ENCODE peak calls at places on chromosomes 5 and 9, in five cellular contexts. E, V, G, D and B are unnamed samples.

GRCh38 chr9:121767176-121767769 is 115.8 kb downstream of the DAB2IP start:
- DNase-seq in E (no peak), V (no peak), G (no peak), D (no peak), B (no peak)

GRCh38 chr9:70578720-70579119 is 164.3 kb upstream of the KLF9 start:
- DNase-seq in E (no peak), V (no peak), G (no peak), D (no peak), B (no peak)

GRCh38 chr5:116769470-116769869 is 194.8 kb upstream of the SEMA6A start:
- DNase-seq in E (no peak), V (no peak), G (no peak), D (no peak), B (no peak)

GRCh38 chr9:127972316-127972871 is 8.4 kb downstream of the EEIG1 start:
- DNase-seq in E (no peak), V (peak; percentile 69), G (no peak), D (no peak), B (no peak)

GRCh38 chr5:10288600-10289213 is 19.0 kb downstream of the CMBL start:
- DNase-seq in E (no peak), V (peak; percentile 74), G (no peak), D (peak; percentile 26), B (peak; percentile 16)

GRCh38 chr5:102999191-102999590 is 120.7 kb downstream of the GIN1 start:
- DNase-seq in E (no peak), V (no peak), G (no peak), D (no peak), B (no peak)

GRCh38 chr9:115292584-115293271 is 174.8 kb upstream of the TNC start:
- DNase-seq in E (no peak), V (no peak), G (no peak), D (no peak), B (no peak)

GRCh38 chr9:89781838-89782237 is 177.0 kb downstream of the GADD45G start:
- DNase-seq in E (no peak), V (no peak), G (peak; percentile 51), D (no peak), B (no peak)

GRCh38 chr5:139650031-139650688 is 2.0 kb downstream of the CXXC5 start:
- DNase-seq in E (no peak), V (peak; percentile 53), G (no peak), D (no peak), B (no peak)

GRCh38 chr5:154276932-154277331 is 86.4 kb downstream of the GALNT10 start:
- DNase-seq in E (peak; percentile 95), V (peak; percentile 65), G (peak; percentile 82), D (peak; percentile 61), B (no peak)

GRCh38 chr9:135300346-135301141 is 179.0 kb upstream of the PPP1R26 start:
- DNase-seq in E (no peak), V (no peak), G (no peak), D (no peak), B (no peak)

GRCh38 chr9:131744715-131745201 is 4.9 kb upstream of the RAPGEF1 start:
- DNase-seq in E (no peak), V (no peak), G (no peak), D (no peak), B (no peak)

GRCh38 chr9:81759680-81760215 is 70.4 kb upstream of the TLE1 start:
- DNase-seq in E (peak; percentile 90), V (no peak), G (no peak), D (no peak), B (no peak)

GRCh38 chr5:58366461-58366860 is 93.4 kb downstream of the PLK2 start:
- DNase-seq in E (peak; percentile 1), V (no peak), G (no peak), D (no peak), B (no peak)

GRCh38 chr5:98763001-98763630 is 10.3 kb upstream of the RGMB start:
- DNase-seq in E (peak; percentile 47), V (no peak), G (no peak), D (no peak), B (no peak)

GRCh38 chr9:132864277-132864676 is 13.8 kb downstream of the AK8 start:
- DNase-seq in E (no peak), V (no peak), G (no peak), D (no peak), B (no peak)

GRCh38 chr5:160188151-160188967 is 40.9 kb upstream of the FABP6 start:
- DNase-seq in E (peak; percentile 88), V (peak; percentile 75), G (peak; percentile 29), D (peak; percentile 24), B (no peak)

GRCh38 chr9:69307446-69308216 is 17.4 kb upstream of the ENTREP1 start:
- DNase-seq in E (no peak), V (no peak), G (no peak), D (no peak), B (no peak)

GRCh38 chr9:134326754-134327526 is 685 bp downstream of the RXRA start:
- DNase-seq in E (peak; percentile 34), V (peak; percentile 45), G (no peak), D (no peak), B (no peak)

GRCh38 chr5:55031492-55031891 is 7.4 kb downstream of the GZMK start:
- DNase-seq in E (no peak), V (no peak), G (no peak), D (no peak), B (no peak)

GRCh38 chr9:127182901-127183746 is 60.7 kb upstream of the ANGPTL2 start:
- DNase-seq in E (peak; percentile 33), V (no peak), G (no peak), D (no peak), B (no peak)

GRCh38 chr9:7284117-7284516 is 515.5 kb downstream of the DMAC1 start:
- DNase-seq in E (no peak), V (no peak), G (no peak), D (no peak), B (no peak)

GRCh38 chr5:153551537-153552079 is 61.1 kb downstream of the GRIA1 start:
- DNase-seq in E (peak; percentile 90), V (no peak), G (no peak), D (peak; percentile 22), B (no peak)

GRCh38 chr5:132641241-132641723 is 16.7 kb upstream of the IL13 start:
- DNase-seq in E (no peak), V (no peak), G (no peak), D (no peak), B (no peak)

GRCh38 chr5:96316487-96316886 is 116.6 kb downstream of the PCSK1 start:
- DNase-seq in E (no peak), V (no peak), G (no peak), D (no peak), B (no peak)

DNA sequence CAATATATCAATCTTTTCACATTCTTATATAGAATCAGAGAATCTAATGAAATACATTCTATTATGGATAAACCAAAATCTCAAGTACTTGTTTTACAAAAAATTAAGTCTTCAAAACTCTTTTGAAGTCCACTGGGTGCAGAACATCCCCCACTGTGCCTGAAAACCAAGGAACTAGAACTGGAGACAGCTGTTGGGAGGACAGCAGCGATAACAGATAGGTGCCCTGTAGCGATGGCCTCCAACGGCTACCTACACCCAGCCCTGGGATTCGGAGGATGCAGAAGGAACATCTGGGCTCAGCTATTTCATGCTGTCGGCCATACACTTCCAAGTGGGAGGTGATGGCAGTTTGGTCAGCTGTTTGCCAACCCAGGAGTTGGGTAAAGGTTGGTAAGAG is 129.3 kb upstream of the LHFPL2 start:
- DNase-seq in E (no peak), V (no peak), G (no peak), D (no peak), B (no peak)
- H3K4me1 ChIP-seq in E (peaks cover 13% of the 10 kb centered on the region), V (no peaks in the 10 kb centered on the region), G (no peaks in the 10 kb centered on the region), D (no peaks in the 10 kb centered on the region), B (no peaks in the 10 kb centered on the region)

GRCh38 chr5:14133394-14133793 is 9.7 kb upstream of the TRIO start:
- DNase-seq in E (no peak), V (no peak), G (no peak), D (no peak), B (no peak)
- H3K4me1 ChIP-seq in E (no peaks in the 10 kb centered on the region), V (peaks cover 34% of the 10 kb centered on the region), G (no peaks in the 10 kb centered on the region), D (no peaks in the 10 kb centered on the region), B (no peaks in the 10 kb centered on the region)

DNA sequence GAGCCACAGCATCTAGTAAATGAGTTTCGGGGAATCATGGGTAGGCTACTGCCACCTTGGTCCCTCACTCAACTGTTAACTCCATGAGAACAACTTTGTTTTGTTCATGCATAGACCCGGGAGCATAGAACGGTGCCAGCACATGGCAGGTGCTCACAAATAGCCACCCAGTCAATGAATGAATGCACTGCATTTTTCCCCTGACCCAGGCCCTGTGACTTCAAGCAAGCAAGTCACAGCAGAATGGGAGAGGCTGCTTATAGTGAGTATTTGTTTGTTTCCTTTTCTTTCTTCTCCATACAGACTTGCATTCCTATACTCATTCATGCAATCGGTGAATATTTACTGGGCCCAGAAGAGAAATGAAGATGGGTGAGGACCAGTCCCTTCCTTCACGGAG is 62.0 kb downstream of the SHB start:
- DNase-seq in E (no peak), V (no peak), G (no peak), D (no peak), B (no peak)
- H3K4me1 ChIP-seq in E (peaks cover 29% of the 10 kb centered on the region), V (peaks cover 72% of the 10 kb centered on the region), G (peaks cover 29% of the 10 kb centered on the region), D (peaks cover 37% of the 10 kb centered on the region), B (no peaks in the 10 kb centered on the region)

DNA sequence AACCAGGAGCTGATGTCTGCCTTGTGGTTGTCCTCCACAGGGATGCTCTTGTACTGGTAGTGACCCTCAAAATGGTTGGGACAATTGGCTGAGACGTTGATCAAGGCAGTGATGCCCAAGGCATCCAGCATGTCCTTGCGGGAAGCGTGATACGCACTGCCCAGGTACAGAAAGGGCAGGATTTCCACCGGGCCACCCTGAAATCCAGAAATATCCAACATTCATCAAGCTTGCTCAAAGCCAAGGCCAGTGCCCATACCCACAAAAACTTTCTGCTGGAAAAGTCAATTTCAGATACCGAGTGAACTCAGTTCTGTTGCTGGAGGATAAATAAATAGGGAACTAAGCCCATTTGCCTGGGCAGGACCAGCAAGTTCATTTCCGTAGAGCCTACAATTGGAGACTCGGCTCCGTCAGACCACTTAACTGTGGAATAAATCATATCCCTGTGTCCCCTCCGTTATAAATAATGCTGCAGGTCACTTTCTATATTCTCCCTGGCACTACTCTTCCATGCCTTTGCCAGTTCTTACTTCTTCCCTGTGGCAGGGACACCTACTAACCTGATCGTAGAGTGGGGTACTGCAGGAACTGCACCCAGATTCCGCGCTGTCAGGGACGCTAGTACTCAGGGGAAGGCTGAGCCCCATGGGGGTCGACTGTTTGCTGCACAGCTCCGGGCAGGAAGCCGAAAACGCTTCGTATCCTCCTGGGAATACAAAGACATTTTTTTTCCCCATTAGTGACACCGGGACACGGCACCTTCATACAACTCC is 1.2 kb downstream of the DUSP1 start:
- DNase-seq in E (peak; percentile 61), V (no peak), G (no peak), D (peak; percentile 40), B (peak; percentile 63)
- H3K4me1 ChIP-seq in E (peaks cover 23% of the 10 kb centered on the region), V (peaks cover 75% of the 10 kb centered on the region), G (peaks cover 28% of the 10 kb centered on the region), D (peaks cover 77% of the 10 kb centered on the region), B (peaks cover 71% of the 10 kb centered on the region)

GRCh38 chr9:95497772-95498171 is 19.0 kb downstream of the PTCH1 start:
- DNase-seq in E (peak; percentile 93), V (no peak), G (peak; percentile 51), D (no peak), B (no peak)
- H3K4me1 ChIP-seq in E (peaks cover 14% of the 10 kb centered on the region), V (peaks cover 62% of the 10 kb centered on the region), G (peaks cover 34% of the 10 kb centered on the region), D (peaks cover 99% of the 10 kb centered on the region), B (peaks cover 49% of the 10 kb centered on the region)